ENCODE peak calls at places on chromosomes 16 and 17, in five cellular contexts. C is neural crest cell, Q is GM20000, U is epithelial cell of esophagus, G is nephron progenitor cell. R is an unnamed sample.

GRCh38 chr17:77959926-77960521 is 1.5 kb downstream of the TNRC6C start:
- DNase-seq in C (no peak), Q (no peak), U (no peak), G (no peak), R (peak; percentile 32)

GRCh38 chr16:57804111-57804837 is 2.0 kb upstream of the KIFC3 start:
- DNase-seq in C (no peak), Q (no peak), U (no peak), G (no peak), R (no peak)

GRCh38 chr17:6981426-6981825 is 14.4 kb upstream of the ALOX12 start:
- DNase-seq in C (no peak), Q (no peak), U (no peak), G (no peak), R (no peak)

GRCh38 chr16:55480228-55480655 is 1.2 kb downstream of the MMP2 start:
- DNase-seq in C (peak; percentile 29), Q (no peak), U (peak; percentile 26), G (peak; percentile 68), R (peak; percentile 93)

GRCh38 chr16:23302045-23302956 is at the start of gene SCNN1B:
- DNase-seq in C (no peak), Q (peak; percentile 45), U (no peak), G (peak; percentile 65), R (no peak)

GRCh38 chr16:2229091-2229490 is 5.7 kb downstream of the E4F1 start:
- DNase-seq in C (no peak), Q (no peak), U (no peak), G (no peak), R (no peak)

GRCh38 chr16:30068333-30068732 is 2.8 kb downstream of the ALDOA start:
- DNase-seq in C (no peak), Q (no peak), U (no peak), G (no peak), R (no peak)

GRCh38 chr17:66602659-66603363 is 232.1 kb upstream of the CACNG5 start:
- DNase-seq in C (no peak), Q (no peak), U (peak; percentile 4), G (no peak), R (peak; percentile 75)

GRCh38 chr16:14502932-14503741 is 126.9 kb downstream of the PARN start:
- DNase-seq in C (no peak), Q (peak; percentile 62), U (peak; percentile 93), G (no peak), R (peak; percentile 81)

GRCh38 chr16:15493416-15494181 is 59.2 kb downstream of the BMERB1 start:
- DNase-seq in C (no peak), Q (no peak), U (no peak), G (no peak), R (peak; percentile 94)

GRCh38 chr16:79542196-79542859 is 58.2 kb downstream of the MAF start:
- DNase-seq in C (no peak), Q (no peak), U (no peak), G (no peak), R (no peak)

GRCh38 chr16:82156761-82157654 is 13.0 kb downstream of the MPHOSPH6 start:
- DNase-seq in C (no peak), Q (no peak), U (no peak), G (no peak), R (peak; percentile 75)

GRCh38 chr17:13024526-13025263 is 6.9 kb upstream of the ELAC2 start:
- DNase-seq in C (peak; percentile 85), Q (peak; percentile 61), U (peak; percentile 56), G (peak; percentile 82), R (peak; percentile 60)

GRCh38 chr17:20986767-20987510 is 55.9 kb downstream of the USP22 start:
- DNase-seq in C (no peak), Q (no peak), U (no peak), G (no peak), R (no peak)

GRCh38 chr16:83842291-83842690 is 34.5 kb downstream of the HSBP1 start:
- DNase-seq in C (no peak), Q (no peak), U (no peak), G (no peak), R (no peak)

GRCh38 chr17:67636841-67637240 is 80.9 kb upstream of the NOL11 start:
- DNase-seq in C (no peak), Q (no peak), U (peak; percentile 43), G (no peak), R (no peak)

GRCh38 chr16:12020007-12020406 is 43.5 kb downstream of the SNX29 start:
- DNase-seq in C (no peak), Q (no peak), U (no peak), G (no peak), R (no peak)

GRCh38 chr16:49596699-49597291 is 223.2 kb downstream of the C16orf78 start:
- DNase-seq in C (no peak), Q (no peak), U (no peak), G (no peak), R (no peak)

GRCh38 chr16:85556456-85557082 is 56.6 kb upstream of the GSE1 start:
- DNase-seq in C (no peak), Q (peak; percentile 86), U (peak; percentile 42), G (peak; percentile 72), R (no peak)

GRCh38 chr16:17346774-17347569 is 123.8 kb downstream of the XYLT1 start:
- DNase-seq in C (no peak), Q (peak; percentile 43), U (no peak), G (no peak), R (no peak)

GRCh38 chr16:28188085-28188916 is 23.5 kb downstream of the XPO6 start:
- DNase-seq in C (no peak), Q (peak; percentile 63), U (no peak), G (no peak), R (no peak)

GRCh38 chr17:2849327-2849670 is 53.1 kb downstream of the RAP1GAP2 start:
- DNase-seq in C (no peak), Q (no peak), U (no peak), G (peak; percentile 15), R (no peak)

GRCh38 chr16:73095142-73095791 is 47.3 kb upstream of the ZFHX3 start:
- DNase-seq in C (no peak), Q (no peak), U (peak; percentile 17), G (no peak), R (no peak)

DNA sequence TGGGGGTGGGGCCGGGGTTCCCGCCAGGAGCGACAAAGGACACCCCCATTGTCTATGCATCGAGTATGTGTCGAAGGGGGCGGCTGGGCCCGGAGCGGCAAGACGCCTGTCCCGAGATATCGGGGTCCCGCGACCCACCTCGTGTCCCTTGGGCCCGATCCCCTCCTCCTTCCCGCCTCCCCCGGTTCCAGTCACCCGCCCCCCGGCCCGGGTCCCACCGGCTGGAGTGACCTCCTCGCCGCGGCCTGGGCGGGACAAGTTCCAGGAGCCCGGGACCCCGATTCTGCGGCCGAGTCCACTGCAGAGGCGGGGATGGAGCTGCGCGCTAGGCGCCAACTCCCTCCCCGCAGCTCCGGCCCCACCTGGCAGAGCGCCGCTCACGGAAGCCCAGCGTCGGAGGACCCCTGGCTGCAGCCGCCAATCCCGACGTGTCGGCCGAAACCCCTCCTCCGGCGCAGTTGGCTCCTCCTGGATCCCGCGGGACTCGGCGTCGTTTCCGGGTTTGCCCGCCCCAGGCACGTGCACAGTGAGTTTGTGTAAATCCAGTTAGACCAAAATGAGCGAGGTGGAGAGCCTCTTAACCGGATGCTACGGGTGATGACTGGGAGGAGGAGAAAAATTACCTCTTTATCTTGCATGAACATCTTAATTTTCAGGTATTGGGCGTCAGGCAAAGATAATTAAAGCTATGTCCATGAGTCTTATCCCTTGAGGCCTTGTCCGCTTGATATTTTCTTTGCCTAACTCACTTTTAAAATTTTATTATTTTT is at the start of gene NMRAL1:
- DNase-seq in C (peak; percentile 75), Q (peak; percentile 94), U (peak; percentile 97), G (peak; percentile 75), R (peak; percentile 87)
- TF ChIP-seq CTCF in C (no peak), Q (peak; percentile 3), U (no peak), G (no peak), R (no peak)

GRCh38 chr16:77064037-77064436 is 127.0 kb upstream of the MON1B start:
- DNase-seq in C (no peak), Q (no peak), U (no peak), G (no peak), R (no peak)

GRCh38 chr16:77059441-77059840 is 131.5 kb upstream of the MON1B start:
- DNase-seq in C (no peak), Q (no peak), U (no peak), G (no peak), R (no peak)

GRCh38 chr16:77060614-77061013 is 130.4 kb upstream of the MON1B start:
- DNase-seq in C (no peak), Q (no peak), U (no peak), G (no peak), R (no peak)

GRCh38 chr16:77063617-77064016 is 127.4 kb upstream of the MON1B start:
- DNase-seq in C (no peak), Q (no peak), U (no peak), G (no peak), R (no peak)

DNA sequence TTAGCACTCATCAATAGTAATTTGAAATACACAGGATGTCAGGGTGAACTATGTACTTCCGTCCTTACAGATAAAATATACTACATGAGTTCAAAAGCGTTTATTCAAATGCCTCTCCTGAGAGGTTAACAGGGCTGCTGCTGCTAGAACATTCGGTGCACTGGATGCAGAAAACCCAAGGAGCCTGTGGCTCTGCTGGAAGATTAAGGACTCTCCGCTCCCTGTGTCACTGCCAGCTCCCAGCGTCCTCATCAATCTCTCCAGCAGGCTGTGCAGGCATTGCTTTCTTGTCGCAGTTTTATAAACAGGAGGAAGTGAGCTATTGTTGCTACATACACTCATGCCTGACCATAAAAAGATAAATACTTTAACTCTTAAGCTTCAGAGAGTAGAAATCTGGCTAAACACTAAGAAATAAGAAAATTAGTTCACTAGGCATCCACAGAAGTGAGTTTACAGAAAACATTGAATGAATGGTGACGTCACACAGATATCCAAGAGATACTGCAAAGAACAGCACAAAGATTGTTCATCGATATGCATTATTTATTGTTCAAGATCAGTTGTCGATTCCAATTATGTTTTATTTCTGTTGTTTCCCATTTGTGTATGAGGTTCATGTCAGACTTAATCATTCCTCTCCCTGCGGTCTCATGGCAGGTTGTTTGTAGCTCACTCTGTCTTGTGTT is 128.0 kb upstream of the MON1B start:
- DNase-seq in C (no peak), Q (no peak), U (no peak), G (peak; percentile 21), R (no peak)
- TF ChIP-seq CTCF in C (no peak), Q (no peak), U (no peak), G (no peak), R (no peak)

GRCh38 chr16:21713549-21714368 is 50.0 kb downstream of the OTOA start:
- DNase-seq in C (no peak), Q (no peak), U (no peak), G (no peak), R (peak; percentile 18)

GRCh38 chr16:21708533-21709115 is 44.9 kb downstream of the OTOA start:
- DNase-seq in C (peak; percentile 84), Q (peak; percentile 76), U (peak; percentile 79), G (peak; percentile 83), R (peak; percentile 71)

GRCh38 chr16:21710938-21711337 is 47.2 kb downstream of the OTOA start:
- DNase-seq in C (no peak), Q (no peak), U (no peak), G (no peak), R (no peak)
- TF ChIP-seq CTCF in C (no peak), Q (no peak), U (no peak), G (no peak), R (no peak)

GRCh38 chr17:42674755-42675347 is 1.9 kb downstream of the PLEKHH3 start:
- DNase-seq in C (no peak), Q (no peak), U (no peak), G (no peak), R (no peak)

GRCh38 chr17:42676424-42677011 is at the start of gene PLEKHH3:
- DNase-seq in C (peak; percentile 45), Q (peak; percentile 41), U (no peak), G (no peak), R (no peak)

GRCh38 chr17:42675348-42675983 is 1.3 kb downstream of the PLEKHH3 start:
- DNase-seq in C (no peak), Q (no peak), U (no peak), G (no peak), R (no peak)

GRCh38 chr17:42677012-42677857 is 441 bp upstream of the PLEKHH3 start:
- DNase-seq in C (peak; percentile 96), Q (peak; percentile 100), U (peak; percentile 100), G (peak; percentile 99), R (peak; percentile 99)

GRCh38 chr17:42675984-42676423 is 790 bp downstream of the PLEKHH3 start:
- DNase-seq in C (no peak), Q (peak; percentile 51), U (peak; percentile 67), G (peak; percentile 62), R (peak; percentile 31)
- TF ChIP-seq CTCF in C (peak; percentile 4), Q (no peak), U (no peak), G (no peak), R (no peak)

R was measured in fibroblast of mammary gland.